ENCODE peak calls at places on chromosome 5, in nine cellular contexts. J is mesothelial cell of epicardium, U is GM10248, H is suprapubic skin, L is GM13977, Z is ovary, K is WTC11, A is GM12864, Y is upper lobe of right lung. I is an unnamed sample.

GRCh38 chr5:68333649-68334549 is 118.3 kb downstream of the PIK3R1 start:
- DNase-seq in Y (no peak), Z (no peak), J (no peak), A (no peak), L (no peak), H (no peak), K (no peak), U (no peak), I (no peak)

GRCh38 chr5:165126598-165126997 is 1621.2 kb downstream of the MAT2B start:
- DNase-seq in A (no peak), J (no peak), K (no peak), L (no peak), H (no peak), Y (no peak), Z (no peak), U (no peak), I (no peak)

GRCh38 chr5:149488645-149489306 is 62.5 kb downstream of the CSNK1A1 start:
- DNase-seq in A (no peak), Z (no peak), L (no peak), J (no peak), U (no peak), H (no peak), Y (no peak), K (no peak), I (no peak)

GRCh38 chr5:2895876-2896275 is 144.4 kb upstream of the IRX2 start:
- DNase-seq in J (peak), Y (peak), Z (no peak), U (no peak), K (no peak), A (no peak), L (no peak), H (no peak), I (peak)

GRCh38 chr5:167861134-167861930 is 430.1 kb upstream of the WWC1 start:
- DNase-seq in J (peak), H (no peak), U (no peak), K (peak), L (no peak), Z (no peak), Y (no peak), A (no peak), I (no peak)

GRCh38 chr5:135245521-135246499 is 153.2 kb downstream of the MACROH2A1 start:
- DNase-seq in L (no peak), A (no peak), K (no peak), J (peak), Y (peak), U (no peak), H (peak), Z (peak), I (no peak)

GRCh38 chr5:172164773-172165212 is 23.2 kb downstream of the STK10 start:
- DNase-seq in U (no peak), H (no peak), Y (no peak), J (no peak), Z (no peak), L (no peak), A (no peak), K (no peak), I (no peak)

GRCh38 chr5:67476531-67476930 is 279.9 kb upstream of the CD180 start:
- DNase-seq in J (no peak), K (no peak), H (no peak), Z (no peak), A (no peak), L (no peak), U (no peak), Y (no peak), I (no peak)

GRCh38 chr5:55072668-55073067 is 29.8 kb upstream of the GZMA start:
- DNase-seq in H (no peak), A (no peak), K (no peak), L (peak), U (no peak), Z (no peak), Y (no peak), J (no peak), I (no peak)

GRCh38 chr5:89313044-89313443 is 430.1 kb upstream of the MEF2C start:
- DNase-seq in K (no peak), Y (no peak), Z (no peak), H (no peak), U (no peak), J (no peak), A (no peak), L (no peak), I (no peak)

GRCh38 chr5:97164846-97165245 is 18.2 kb downstream of the RIOK2 start:
- DNase-seq in L (no peak), U (no peak), J (no peak), Z (no peak), H (no peak), A (no peak), K (no peak), Y (no peak), I (no peak)

GRCh38 chr5:173753307-173754168 is 134.6 kb upstream of the CPEB4 start:
- DNase-seq in Y (peak), J (peak), L (no peak), Z (no peak), K (peak), U (no peak), A (no peak), H (no peak), I (no peak)

GRCh38 chr5:37005946-37006540 is 129.5 kb downstream of the NIPBL start:
- DNase-seq in Y (no peak), U (peak), H (no peak), L (peak), K (no peak), A (no peak), Z (no peak), J (no peak), I (no peak)

GRCh38 chr5:138745268-138745667 is 8.0 kb upstream of the CTNNA1 start:
- DNase-seq in K (no peak), L (no peak), H (no peak), U (no peak), A (no peak), Z (no peak), Y (no peak), J (no peak), I (no peak)

GRCh38 chr5:147512640-147513334 is 2.9 kb upstream of the DPYSL3 start:
- DNase-seq in J (no peak), H (no peak), Z (no peak), K (no peak), Y (no peak), L (no peak), A (no peak), U (no peak), I (no peak)

GRCh38 chr5:135829681-135830383 is 4.6 kb upstream of the SLC25A48 start:
- DNase-seq in L (peak), K (peak), Z (peak), J (peak), H (no peak), Y (peak), U (peak), A (no peak), I (no peak)

GRCh38 chr5:107555425-107556090 is 115.2 kb downstream of the EFNA5 start:
- DNase-seq in K (no peak), A (no peak), U (no peak), J (no peak), Z (no peak), Y (no peak), H (no peak), L (no peak), I (no peak)

GRCh38 chr5:140602165-140602564 is 30.8 kb downstream of the CD14 start:
- DNase-seq in A (no peak), J (no peak), Z (no peak), L (no peak), Y (no peak), K (no peak), H (no peak), U (no peak), I (no peak)

GRCh38 chr5:127746756-127747155 is 43.6 kb downstream of the CCDC192 start:
- DNase-seq in J (no peak), Z (no peak), A (no peak), Y (no peak), L (peak), H (no peak), U (no peak), K (no peak), I (no peak)

GRCh38 chr5:45508155-45508554 is 188.0 kb downstream of the HCN1 start:
- DNase-seq in L (no peak), Y (no peak), Z (no peak), H (no peak), A (no peak), U (no peak), K (no peak), J (no peak), I (no peak)

GRCh38 chr5:6489786-6490185 is 41.1 kb downstream of the UBE2QL1 start:
- DNase-seq in Y (no peak), H (no peak), K (no peak), Z (no peak), J (no peak), A (no peak), L (no peak), U (no peak), I (no peak)

DNA sequence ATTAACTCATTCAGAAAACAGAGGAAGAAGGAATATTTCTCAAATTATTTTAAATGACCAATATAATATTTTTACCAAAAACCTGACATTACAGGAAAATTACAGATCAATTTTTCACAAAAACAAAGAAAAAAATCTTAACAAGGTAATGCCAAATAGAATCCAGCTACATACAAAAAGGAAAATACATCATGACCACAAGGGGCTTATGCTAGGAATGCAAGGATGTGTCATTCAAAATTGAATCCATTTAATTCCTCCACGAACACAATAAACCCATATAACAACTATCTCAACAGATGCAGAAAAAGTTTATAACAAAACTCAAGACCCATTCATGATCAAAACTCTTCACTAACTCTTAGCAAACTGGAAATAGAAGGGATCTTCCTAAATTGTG is 239.8 kb downstream of the EPB41L4A start:
- DNase-seq in A (no peak), K (no peak), U (no peak), J (no peak), L (no peak), Z (no peak), Y (no peak), H (no peak), I (no peak)
- TF ChIP-seq CTCF in A (no peak), K (no peak), U (no peak), J (no peak), L (no peak), Z (no peak), Y (no peak), H (no peak), I (no peak)

GRCh38 chr5:133316346-133317343 is 264.8 kb downstream of the HSPA4 start:
- DNase-seq in K (peak), Z (no peak), U (no peak), J (peak), Y (no peak), H (no peak), A (no peak), L (no peak), I (no peak)
- TF ChIP-seq CTCF in K (no peak), Z (no peak), U (no peak), J (peak), Y (no peak), H (no peak), A (peak), L (peak), I (peak)

DNA sequence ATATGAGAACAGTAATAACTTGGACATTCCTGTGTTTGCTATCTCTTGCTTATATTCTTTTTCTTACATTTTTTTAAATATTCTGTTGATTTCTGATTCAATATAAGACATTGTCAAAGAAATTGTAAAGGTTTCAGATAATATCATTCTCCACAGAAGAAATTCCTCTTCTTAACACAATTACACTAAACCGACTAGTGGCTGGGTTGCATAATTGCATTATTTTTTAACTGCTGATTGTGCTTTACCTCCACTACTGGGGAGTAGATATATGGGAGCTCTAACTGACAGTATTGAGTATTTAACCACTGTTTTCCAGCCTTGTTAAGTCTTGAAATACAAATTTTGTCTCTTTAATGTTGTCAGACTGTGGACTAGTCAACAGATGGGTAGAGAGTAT is 723.8 kb upstream of the EDIL3 start:
- DNase-seq in A (no peak), K (no peak), Z (no peak), J (no peak), U (no peak), L (no peak), Y (no peak), H (no peak), I (no peak)
- TF ChIP-seq CTCF in A (no peak), K (no peak), Z (no peak), J (no peak), U (no peak), L (no peak), Y (no peak), H (no peak), I (peak)

GRCh38 chr5:60701317-60701988 is 1.5 kb upstream of the DEPDC1B start:
- DNase-seq in H (no peak), J (no peak), L (no peak), A (no peak), U (no peak), Z (no peak), K (no peak), Y (no peak), I (no peak)

GRCh38 chr5:60700347-60700815 is 415 bp upstream of the DEPDC1B start:
- DNase-seq in Y (no peak), A (no peak), H (no peak), Z (no peak), U (peak), L (no peak), K (no peak), J (no peak), I (no peak)

GRCh38 chr5:60698316-60698715 is 1.6 kb downstream of the DEPDC1B start:
- DNase-seq in Y (no peak), H (no peak), K (no peak), U (no peak), L (no peak), J (no peak), Z (no peak), A (no peak), I (no peak)

GRCh38 chr5:60703944-60704343 is 4.0 kb upstream of the DEPDC1B start:
- DNase-seq in Z (no peak), K (no peak), A (no peak), U (no peak), H (no peak), J (no peak), L (no peak), Y (no peak), I (no peak)

DNA sequence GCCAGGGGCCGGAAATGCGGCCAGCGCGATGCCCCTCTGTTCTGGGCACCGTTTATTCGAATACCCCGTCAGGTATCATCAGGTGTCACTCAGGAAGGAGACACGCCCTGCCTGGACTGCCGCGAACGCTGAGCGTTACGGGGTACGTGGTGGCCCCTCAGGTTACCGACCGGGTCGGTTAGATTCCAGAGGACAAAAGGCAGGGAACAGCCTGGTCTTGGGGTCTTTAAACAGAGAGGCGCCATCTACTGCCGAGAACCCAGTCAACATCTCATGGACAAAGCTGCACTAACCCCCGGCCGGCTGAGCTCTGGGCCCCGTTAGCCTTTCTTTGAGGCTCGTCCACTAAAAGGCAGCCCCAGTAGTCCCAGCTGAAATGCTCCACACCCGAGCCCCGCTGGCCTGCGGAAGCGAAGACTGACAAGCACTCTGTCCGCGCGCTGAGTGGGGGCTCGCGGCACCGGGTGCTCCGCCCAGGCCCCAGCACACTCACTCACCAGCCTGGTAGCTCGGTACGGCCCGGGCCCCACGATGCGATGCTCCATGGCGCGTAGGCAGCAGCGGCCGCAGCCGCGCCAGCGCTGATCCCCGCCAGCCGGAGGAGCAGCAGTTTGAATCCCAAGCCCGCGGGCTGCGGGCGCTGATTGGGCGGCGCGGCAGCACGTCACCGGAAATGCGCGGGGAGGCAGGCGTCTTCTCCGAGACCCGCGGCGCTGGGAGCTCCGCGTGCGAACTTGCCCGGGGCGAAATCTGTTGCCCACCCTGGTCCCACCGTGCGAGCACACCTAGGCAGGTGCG is at the start of gene DEPDC1B:
- DNase-seq in K (peak), H (peak), U (peak), A (peak), J (peak), L (peak), Z (peak), Y (peak), I (peak)
- TF ChIP-seq CTCF in K (no peak), H (no peak), U (peak), A (peak), J (no peak), L (peak), Z (no peak), Y (peak), I (peak)

GRCh38 chr5:14326035-14326909 is 183.1 kb downstream of the TRIO start:
- DNase-seq in A (no peak), Z (no peak), H (no peak), U (no peak), J (no peak), L (no peak), K (no peak), Y (no peak), I (no peak)
- TF ChIP-seq CTCF in A (no peak), Z (no peak), H (no peak), U (peak), J (no peak), L (peak), K (no peak), Y (peak), I (peak)

GRCh38 chr5:170418736-170419135 is 29.6 kb upstream of the KCNMB1 start:
- DNase-seq in Y (no peak), K (no peak), Z (no peak), L (no peak), A (no peak), J (no peak), U (no peak), H (no peak), I (no peak)

GRCh38 chr5:170419666-170420065 is 30.5 kb upstream of the KCNMB1 start:
- DNase-seq in A (no peak), H (no peak), L (no peak), U (no peak), J (no peak), Y (no peak), Z (no peak), K (no peak), I (no peak)

GRCh38 chr5:170421822-170422221 is 32.7 kb upstream of the KCNMB1 start:
- DNase-seq in K (no peak), Z (no peak), Y (no peak), U (no peak), J (no peak), A (no peak), L (no peak), H (no peak), I (no peak)

GRCh38 chr5:170424629-170425028 is 35.5 kb upstream of the KCNMB1 start:
- DNase-seq in K (no peak), U (no peak), L (no peak), Z (no peak), Y (no peak), A (no peak), J (no peak), H (no peak), I (no peak)

DNA sequence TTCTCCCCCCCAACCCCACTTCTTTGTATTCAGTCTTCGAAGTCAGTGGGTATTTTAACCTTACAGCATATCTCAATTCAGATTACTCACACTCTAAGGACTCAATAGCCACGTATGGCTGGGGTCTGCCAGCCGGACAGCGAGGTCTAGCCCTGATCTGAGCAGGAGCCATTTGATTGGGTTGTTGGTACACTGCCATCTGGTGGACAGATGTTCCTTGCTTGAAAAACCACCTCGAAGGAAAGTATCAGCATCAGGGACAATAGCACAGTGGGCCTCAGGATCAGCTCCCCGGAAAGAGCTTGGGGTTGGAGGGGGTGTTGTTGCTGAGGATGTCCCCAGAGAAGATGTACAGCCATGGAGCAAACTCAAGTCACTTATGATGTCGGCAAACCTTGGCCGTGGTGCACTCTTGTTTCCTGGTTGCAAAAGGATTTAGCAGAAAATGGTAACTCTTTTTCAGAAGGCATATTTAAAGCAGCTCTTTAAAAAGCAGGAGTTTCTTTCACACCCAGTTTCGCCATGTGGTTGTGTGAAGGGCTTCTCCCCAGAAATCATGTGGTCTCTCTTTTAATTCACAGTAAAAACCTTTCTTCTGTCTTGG is 31.7 kb upstream of the KCNMB1 start:
- DNase-seq in U (peak), A (peak), J (peak), H (no peak), L (peak), Y (no peak), Z (peak), K (peak), I (no peak)
- TF ChIP-seq CTCF in U (peak), A (peak), J (peak), H (peak), L (peak), Y (peak), Z (peak), K (peak), I (peak)

DNA sequence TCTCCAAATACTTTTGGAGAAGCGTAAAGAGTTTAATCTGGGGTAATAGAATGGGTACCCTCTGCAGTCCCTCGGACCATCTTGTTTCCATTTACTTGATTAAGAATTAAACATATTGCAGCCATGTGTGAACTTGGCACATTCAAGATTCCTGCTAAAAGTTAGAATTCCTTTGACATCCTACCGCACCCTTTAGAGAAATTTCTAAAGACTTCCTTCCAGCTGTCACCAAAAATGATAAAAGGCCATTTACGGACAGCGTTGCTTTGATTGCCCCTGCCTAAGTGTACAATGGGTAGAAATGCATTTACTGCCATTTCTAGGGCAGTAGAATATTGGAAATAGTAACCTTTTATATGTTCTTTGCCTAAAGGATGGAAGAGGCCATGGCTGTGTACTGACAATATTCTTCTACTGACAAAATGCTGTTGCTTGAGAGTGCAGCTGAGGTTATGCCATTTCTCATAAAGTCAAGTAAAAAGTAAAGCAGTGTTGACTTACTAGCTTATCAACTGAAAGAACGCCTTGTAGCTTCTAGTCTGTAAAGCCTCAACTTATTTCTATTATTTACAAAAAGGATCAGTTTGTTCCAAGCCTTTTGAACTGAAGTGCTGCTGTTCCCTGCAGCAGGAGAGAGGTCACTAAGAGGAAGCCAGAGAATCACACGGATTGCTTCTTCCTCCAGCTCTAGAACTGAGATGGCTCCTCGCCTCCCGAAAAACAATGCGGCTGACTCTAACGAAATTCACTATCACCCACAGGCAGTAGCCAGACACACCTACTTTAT is 139.8 kb upstream of the BASP1 start:
- DNase-seq in U (no peak), L (no peak), Y (no peak), A (no peak), J (no peak), Z (peak), H (no peak), K (no peak), I (no peak)
- TF ChIP-seq CTCF in U (no peak), L (no peak), Y (no peak), A (no peak), J (no peak), Z (no peak), H (no peak), K (no peak), I (no peak)

I was measured in chondrocyte.